ENCODE peak calls at places on chromosomes 4 and X, in four cellular contexts. N, K, I and M are unnamed samples.

GRCh38 chr4:147994076-147994475 is 262.2 kb downstream of the ARHGAP10 start:
- DNase-seq in I (no peak), K (no peak), N (no peak), M (no peak)

GRCh38 chr4:26267087-26267486 is 53.7 kb upstream of the RBPJ start:
- DNase-seq in K (no peak), N (no peak), I (no peak), M (no peak)

GRCh38 chr4:992297-993110 is 700 bp downstream of the SLC26A1 start:
- DNase-seq in K (no peak), I (no peak), N (peak), M (peak)

GRCh38 chr4:142282870-142283431 is 563.1 kb downstream of the INPP4B start:
- DNase-seq in N (no peak), I (no peak), K (no peak), M (peak)

GRCh38 chrX:81378550-81378949 is 176.6 kb downstream of the SH3BGRL start:
- DNase-seq in N (no peak), K (no peak), I (no peak), M (no peak)

GRCh38 chrX:2974946-2975345 is 31.4 kb upstream of the ARSH start:
- DNase-seq in I (no peak), K (no peak), N (no peak), M (no peak)

GRCh38 chr4:1331591-1332353 is 15.2 kb upstream of the UVSSA start:
- DNase-seq in K (no peak), I (no peak), N (no peak), M (no peak)

GRCh38 chr4:37279894-37280592 is 35.5 kb downstream of the NWD2 start:
- DNase-seq in K (no peak), N (no peak), I (peak), M (no peak)

GRCh38 chr4:146054676-146055075 is 116.1 kb upstream of the ZNF827 start:
- DNase-seq in K (no peak), N (no peak), I (no peak), M (no peak)

GRCh38 chr4:174592985-174593335 is 70.7 kb upstream of the HPGD start:
- DNase-seq in N (peak), K (no peak), I (no peak), M (no peak)

GRCh38 chrX:78384486-78384885 is 57.1 kb upstream of the CYSLTR1 start:
- DNase-seq in N (no peak), K (no peak), I (no peak), M (no peak)

GRCh38 chrX:32041181-32041580 is 969.3 kb upstream of the FTHL17 start:
- DNase-seq in I (no peak), K (no peak), N (no peak), M (no peak)

DNA sequence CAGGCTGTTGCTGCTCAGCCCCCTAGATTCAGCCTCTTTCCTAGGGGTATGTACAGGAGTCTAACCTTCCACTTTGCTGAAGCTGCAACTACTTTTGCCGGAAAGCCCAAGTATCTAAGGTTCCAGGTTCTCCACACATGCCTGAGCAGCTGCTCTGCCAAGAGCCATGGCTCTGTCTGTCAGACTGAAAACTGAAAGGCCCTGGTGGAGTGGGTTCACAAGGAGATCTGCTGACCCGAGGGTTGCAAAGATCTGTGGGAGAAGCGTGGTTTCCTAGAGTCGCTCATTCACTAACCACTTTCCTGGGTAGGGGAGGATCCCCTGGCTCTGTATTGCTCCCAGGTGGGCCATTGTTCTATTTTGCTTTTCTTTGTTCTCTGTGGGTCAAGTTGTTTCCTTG is 6.0 kb upstream of the PNMA6F start:
- DNase-seq in I (no peak), N (no peak), K (no peak), M (no peak)
- TF ChIP-seq JUND in I (no peak), N (no peak), K (no peak), M (no peak)

GRCh38 chrX:104370089-104370488 is 115.4 kb upstream of the ESX1 start:
- DNase-seq in I (peak), K (no peak), N (peak), M (peak)
- TF ChIP-seq JUND in I (no peak), K (no peak), N (no peak), M (no peak)

GRCh38 chr4:141131738-141132688 is 1.3 kb downstream of the RNF150 start:
- DNase-seq in K (no peak), N (no peak), I (no peak), M (no peak)
- TF ChIP-seq JUND in K (no peak), N (no peak), I (no peak), M (no peak)

GRCh38 chr4:151206241-151207005 is 70.5 kb upstream of the PRSS48 start:
- DNase-seq in I (no peak), K (no peak), N (no peak), M (no peak)
- TF ChIP-seq JUND in I (no peak), K (no peak), N (no peak), M (no peak)

DNA sequence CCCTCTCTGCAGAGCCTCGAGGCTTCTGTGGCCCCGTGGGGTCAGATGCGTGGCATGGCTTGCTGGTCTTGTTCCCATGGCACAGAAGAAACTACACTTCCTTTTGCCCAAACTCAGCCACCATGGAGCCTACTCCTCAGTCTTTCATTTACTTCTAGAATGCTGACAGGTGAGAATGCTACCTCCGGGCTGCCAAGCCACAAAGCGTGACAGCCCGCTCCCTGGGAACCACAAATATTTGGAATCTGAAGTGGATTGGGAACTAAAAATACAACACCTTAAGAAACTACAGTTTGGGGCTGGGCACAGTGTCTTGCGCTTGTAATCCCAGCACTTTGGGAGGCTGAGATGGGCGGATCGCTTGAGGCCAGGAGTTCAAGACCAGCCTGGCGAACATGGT is 98.0 kb downstream of the TRAPPC11 start:
- DNase-seq in N (no peak), K (no peak), I (no peak), M (peak)
- TF ChIP-seq JUND in N (no peak), K (no peak), I (no peak), M (no peak)

DNA sequence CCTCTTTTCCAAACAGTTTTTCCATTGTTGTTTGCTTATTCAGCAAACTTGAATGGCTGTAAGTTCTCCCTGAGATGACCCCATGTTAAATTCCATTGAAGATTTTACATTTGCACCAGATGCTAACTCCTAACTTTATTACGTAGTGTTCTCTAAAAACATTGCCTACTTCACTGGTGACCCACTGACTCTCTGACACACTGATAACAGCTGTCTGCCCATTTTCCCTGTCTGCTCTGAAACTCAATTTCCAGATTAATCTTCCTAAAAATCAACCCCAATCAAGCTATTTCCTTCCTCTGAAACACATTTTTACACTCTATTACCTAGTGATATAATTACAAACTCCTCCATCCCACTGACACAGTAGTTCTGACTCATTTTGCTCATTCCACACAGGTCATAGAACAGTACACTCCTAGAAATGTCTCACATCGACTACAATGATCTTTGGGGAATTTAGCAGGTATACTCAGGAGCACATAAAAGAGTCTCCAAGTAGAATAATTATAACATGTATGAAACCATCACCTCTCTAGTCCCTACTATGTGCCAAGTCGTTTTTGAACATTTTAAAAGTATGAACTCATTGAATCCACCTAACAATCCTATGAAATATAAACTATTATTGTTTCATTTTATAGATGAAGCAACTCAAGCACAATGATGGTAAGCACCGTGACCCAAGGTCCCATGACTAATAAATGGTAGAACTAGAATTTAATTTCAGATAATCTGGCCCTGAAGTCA is 210.9 kb downstream of the SLIT2 start:
- DNase-seq in K (no peak), I (no peak), N (no peak), M (no peak)
- TF ChIP-seq JUND in K (no peak), I (no peak), N (no peak), M (no peak)

DNA sequence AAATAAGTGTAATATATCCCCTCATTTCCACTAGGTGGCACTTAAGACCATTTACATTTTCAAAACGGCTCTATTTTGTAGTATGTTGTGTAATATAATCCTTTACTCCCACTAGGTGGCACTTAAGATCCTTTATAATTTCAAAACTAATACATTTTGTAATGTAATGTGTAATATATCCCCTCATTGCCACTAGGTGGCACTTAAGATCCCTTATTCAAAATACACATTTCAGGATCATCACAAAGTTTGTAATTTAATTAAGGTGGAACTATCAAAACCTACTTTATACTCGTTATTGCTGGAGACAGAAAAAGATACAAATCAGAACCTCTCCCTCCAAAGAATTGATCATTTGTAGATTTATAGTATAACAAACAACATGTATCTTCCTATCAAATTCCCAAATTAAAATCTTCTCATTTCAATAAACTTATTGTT is 132.5 kb downstream of the ARHGAP6 start:
- DNase-seq in K (peak), I (peak), N (peak), M (peak)
- TF ChIP-seq JUND in K (no peak), I (no peak), N (no peak), M (no peak)